ENCODE peak calls at places on chromosome 21, in ten cellular contexts. T is GM12891; J is psoas muscle; S is EL; B is GM04503; L is activated T-cell treated with anti-CD3 and anti-CD28 coated beads for 1 hour; A is NCI-H1048; I is stimulated activated naive B cell treated with anti-CD40 and anti-IgM and Interleukin-4, amounts not matched to agents 10 μg/mL and 1 μg/mL and 100 μg/mL, for 72 hours; P is MV-4-11; H is NCI-H524. F is an unnamed sample.

GRCh38 chr21:37430184-37430821 is 63.7 kb downstream of the DYRK1A start:
- DNase-seq in T (no peak), J (no peak), S (no peak), B (no peak), L (no peak), A (no peak), I (no peak), P (no peak), H (no peak), F (no peak)

GRCh38 chr21:34889537-34890257 is 159.4 kb downstream of the RUNX1 start:
- DNase-seq in T (peak; percentile 76), J (peak; percentile 84), S (peak; percentile 84), B (no peak), L (peak; percentile 55), A (peak; percentile 21), I (peak; percentile 88), P (peak; percentile 70), H (peak; percentile 68), F (peak; percentile 86)

GRCh38 chr21:46605759-46606426 is 1.0 kb upstream of the S100B start:
- DNase-seq in T (peak; percentile 65), J (peak; percentile 31), S (no peak), B (no peak), L (peak; percentile 31), A (no peak), I (peak; percentile 51), P (peak; percentile 98), H (no peak), F (no peak)

GRCh38 chr21:38993561-38993960 is 187.8 kb downstream of the ETS2 start:
- DNase-seq in T (no peak), J (peak; percentile 44), S (peak; percentile 93), B (peak; percentile 65), L (no peak), A (no peak), I (no peak), P (no peak), H (no peak), F (peak; percentile 96)

GRCh38 chr21:36126166-36126565 is 8.7 kb upstream of the CBR3 start:
- DNase-seq in T (no peak), J (no peak), S (no peak), B (no peak), L (no peak), A (no peak), I (no peak), P (no peak), H (no peak), F (peak; percentile 38)

GRCh38 chr21:42639646-42640152 is 13.7 kb upstream of the PDE9A start:
- DNase-seq in T (no peak), J (no peak), S (no peak), B (no peak), L (no peak), A (no peak), I (no peak), P (no peak), H (no peak), F (no peak)

GRCh38 chr21:27476696-27477095 is 509.8 kb upstream of the ADAMTS5 start:
- DNase-seq in T (no peak), J (no peak), S (peak; percentile 36), B (no peak), L (no peak), A (no peak), I (no peak), P (peak; percentile 3), H (no peak), F (peak; percentile 33)

GRCh38 chr21:42565206-42565810 is 51.7 kb downstream of the SLC37A1 start:
- DNase-seq in T (no peak), J (no peak), S (no peak), B (no peak), L (no peak), A (no peak), I (no peak), P (no peak), H (no peak), F (no peak)

GRCh38 chr21:29949991-29950390 is 10.2 kb upstream of the GRIK1 start:
- DNase-seq in T (no peak), J (no peak), S (no peak), B (no peak), L (no peak), A (no peak), I (no peak), P (no peak), H (no peak), F (no peak)

GRCh38 chr21:25400427-25400826 is 206.9 kb downstream of the MRPL39 start:
- DNase-seq in T (no peak), J (no peak), S (no peak), B (no peak), L (no peak), A (no peak), I (no peak), P (no peak), H (no peak), F (no peak)

GRCh38 chr21:41369105-41369914 is 7.5 kb downstream of the MX2 start:
- DNase-seq in T (peak; percentile 42), J (peak; percentile 43), S (no peak), B (no peak), L (no peak), A (no peak), I (peak; percentile 59), P (peak; percentile 39), H (peak; percentile 39), F (no peak)

GRCh38 chr21:43361127-43361492 is 65.8 kb downstream of the SIK1 start:
- DNase-seq in T (no peak), J (peak; percentile 61), S (peak; percentile 55), B (no peak), L (no peak), A (no peak), I (no peak), P (peak; percentile 50), H (peak; percentile 50), F (peak; percentile 43)

F was measured in foreskin fibroblast.